ENCODE peak calls at places on chromosome 18, in four cellular contexts. G is IMR-90, Y is uterus, Q is esophagus squamous epithelium. H is an unnamed sample.
A peak's percentile ranks its signal among the peaks of the same experiment; 100 is the strongest.

GRCh38 chr18:25275414-25276001 is 76.5 kb downstream of the ZNF521 start:
- DNase-seq in Q (no peak), G (no peak), Y (no peak), H (no peak)

GRCh38 chr18:11906926-11907874 is 917 bp downstream of the MPPE1 start:
- DNase-seq in Q (no peak), Y (no peak), G (no peak), H (no peak)

GRCh38 chr18:63336366-63337099 is 17.0 kb upstream of the BCL2 start:
- DNase-seq in Y (no peak), Q (no peak), G (peak; percentile 96), H (no peak)

GRCh38 chr18:10233082-10233875 is 221.2 kb upstream of the APCDD1 start:
- DNase-seq in Q (no peak), Y (no peak), G (no peak), H (no peak)

GRCh38 chr18:10316778-10317177 is 137.7 kb upstream of the APCDD1 start:
- DNase-seq in Q (no peak), Y (no peak), G (no peak), H (no peak)

GRCh38 chr18:21656402-21656801 is 44.3 kb downstream of the SNRPD1 start:
- DNase-seq in Q (no peak), Y (no peak), G (peak; percentile 69), H (no peak)

GRCh38 chr18:61926532-61926931 is 33.7 kb upstream of the RNF152 start:
- DNase-seq in Y (no peak), Q (no peak), G (no peak), H (no peak)

GRCh38 chr18:47035156-47035671 is at the start of gene ELOA2:
- DNase-seq in Q (no peak), G (no peak), Y (no peak), H (peak; percentile 22)

GRCh38 chr18:8994603-8995002 is 107.9 kb upstream of the NDUFV2 start:
- DNase-seq in Y (no peak), G (no peak), Q (no peak), H (no peak)

GRCh38 chr18:22314001-22314400 is 103.7 kb downstream of the CTAGE1 start:
- DNase-seq in Y (peak; percentile 67), G (peak; percentile 83), Q (no peak), H (no peak)

GRCh38 chr18:55249572-55249971 is 290.3 kb upstream of the CCDC68 start:
- DNase-seq in Q (no peak), G (no peak), Y (no peak), H (no peak)

GRCh38 chr18:63158676-63159291 is 160.8 kb downstream of the BCL2 start:
- DNase-seq in G (no peak), Q (no peak), Y (no peak), H (no peak)

GRCh38 chr18:77069931-77070330 is 62.7 kb downstream of the MBP start:
- DNase-seq in Q (no peak), G (no peak), Y (peak; percentile 24), H (no peak)

GRCh38 chr18:52570975-52571374 is 231.0 kb downstream of the DCC start:
- DNase-seq in Y (no peak), Q (no peak), G (peak; percentile 10), H (no peak)

GRCh38 chr18:73979742-73980141 is 167.9 kb downstream of the FBXO15 start:
- DNase-seq in Q (no peak), G (peak; percentile 84), Y (no peak), H (no peak)

GRCh38 chr18:75070235-75070624 is 138.7 kb downstream of the PTGR3 start:
- DNase-seq in Y (no peak), Q (no peak), G (no peak), H (peak; percentile 4)

GRCh38 chr18:32974421-32975165 is 201.8 kb upstream of the KLHL14 start:
- DNase-seq in G (no peak), Y (no peak), Q (no peak), H (no peak)

GRCh38 chr18:77049938-77050337 is 82.6 kb downstream of the MBP start:
- DNase-seq in G (no peak), Q (no peak), Y (no peak), H (no peak)

GRCh38 chr18:58392336-58393000 is 236.4 kb downstream of the ALPK2 start:
- DNase-seq in Y (peak; percentile 57), G (peak; percentile 49), Q (no peak), H (no peak)

GRCh38 chr18:36901277-36901701 is 72.4 kb downstream of the KIAA1328 start:
- DNase-seq in G (peak; percentile 24), Y (no peak), Q (no peak), H (no peak)

GRCh38 chr18:24368749-24369148 is 28.9 kb downstream of the OSBPL1A start:
- DNase-seq in G (peak; percentile 20), Y (no peak), Q (no peak), H (no peak)

GRCh38 chr18:57705011-57705410 is 83.4 kb upstream of the NARS1 start:
- DNase-seq in G (no peak), Y (no peak), Q (no peak), H (no peak)

GRCh38 chr18:26579941-26580618 is 31.7 kb upstream of the KCTD1 start:
- DNase-seq in Q (no peak), G (no peak), Y (no peak), H (no peak)

GRCh38 chr18:4172491-4172890 is 282.6 kb downstream of the DLGAP1 start:
- DNase-seq in G (no peak), Q (no peak), Y (no peak), H (no peak)

GRCh38 chr18:74203811-74204210 is 55.5 kb downstream of the TIMM21 start:
- DNase-seq in G (no peak), Y (no peak), Q (no peak), H (peak; percentile 35)

GRCh38 chr18:21979171-21979560 is 190.2 kb upstream of the GATA6 start:
- DNase-seq in Q (no peak), G (no peak), Y (no peak), H (no peak)

GRCh38 chr18:33014060-33014796 is 241.4 kb upstream of the KLHL14 start:
- DNase-seq in Q (no peak), Y (no peak), G (no peak), H (no peak)

GRCh38 chr18:424869-425138 is 75.7 kb downstream of the COLEC12 start:
- DNase-seq in Y (no peak), Q (no peak), G (no peak), H (no peak)
- H3K4me1 ChIP-seq in Y (no peaks in the 10 kb centered on the region), Q (no peaks in the 10 kb centered on the region), G (peaks cover 10% of the 10 kb centered on the region), H (no peaks in the 10 kb centered on the region)

GRCh38 chr18:2924920-2925319 is 78.1 kb downstream of the EMILIN2 start:
- DNase-seq in G (no peak), Q (no peak), Y (no peak), H (peak; percentile 10)
- H3K36me3 ChIP-seq in G (peaks cover 60% of the 10 kb centered on the region), Q (no peaks in the 10 kb centered on the region), Y (no peaks in the 10 kb centered on the region), H (no peaks in the 10 kb centered on the region)

GRCh38 chr18:59905686-59906091 is 5.9 kb downstream of the PMAIP1 start:
- DNase-seq in Y (no peak), Q (no peak), G (no peak), H (no peak)
- TF ChIP-seq POLR2A in Y (no peak), Q (no peak), G (no peak), H (no peak)

GRCh38 chr18:13275075-13275474 is 56.5 kb downstream of the LDLRAD4 start:
- DNase-seq in Q (no peak), Y (no peak), G (no peak), H (no peak)
- H3K4me1 ChIP-seq in Q (peaks cover 3% of the 10 kb centered on the region), Y (no peaks in the 10 kb centered on the region), G (no peaks in the 10 kb centered on the region), H (peaks cover 9% of the 10 kb centered on the region)